ENCODE peak calls at places on chromosomes 12 and 14, in seven cellular contexts. E, S, Y, N, I, V and A are unnamed samples.
A peak's percentile ranks its signal among the peaks of the same experiment; 100 is the strongest.

GRCh38 chr12:116125981-116126566 is 151.4 kb downstream of the MED13L start:
- DNase-seq in S (peak; percentile 19), N (peak; percentile 41), Y (peak; percentile 39), I (no peak), V (no peak), E (no peak), A (no peak)

GRCh38 chr12:105750096-105750495 is 388.7 kb downstream of the NUAK1 start:
- DNase-seq in I (no peak), V (no peak), S (no peak), N (no peak), Y (no peak), E (no peak), A (no peak)

GRCh38 chr14:22830329-22831010 is 783 bp downstream of the MRPL52 start:
- DNase-seq in Y (no peak), S (no peak), V (no peak), E (no peak), N (no peak), I (no peak), A (no peak)

GRCh38 chr14:54902143-54902520 is 494 bp downstream of the GCH1 start:
- DNase-seq in I (peak; percentile 70), V (peak; percentile 79), E (peak; percentile 86), S (peak; percentile 49), Y (peak; percentile 44), N (peak; percentile 43), A (peak; percentile 68)

GRCh38 chr14:71322660-71323250 is 415.5 kb downstream of the PCNX1 start:
- DNase-seq in E (no peak), N (peak; percentile 56), S (peak; percentile 2), Y (peak; percentile 70), V (no peak), I (peak; percentile 24), A (no peak)

GRCh38 chr14:22614240-22614799 is 16.2 kb downstream of the ABHD4 start:
- DNase-seq in N (peak; percentile 98), Y (peak; percentile 99), V (no peak), I (no peak), E (no peak), S (peak; percentile 17), A (no peak)

GRCh38 chr12:49334681-49335080 is 2.3 kb downstream of the C1QL4 start:
- DNase-seq in E (no peak), Y (no peak), S (no peak), I (no peak), N (no peak), V (no peak), A (no peak)

GRCh38 chr12:118061876-118062791 is 1.2 kb upstream of the WSB2 start:
- DNase-seq in S (no peak), Y (peak; percentile 67), E (peak; percentile 65), N (peak; percentile 70), V (peak; percentile 53), I (peak; percentile 62), A (no peak)

GRCh38 chr14:101705733-101706508 is 55.6 kb upstream of the PPP2R5C start:
- DNase-seq in N (peak; percentile 23), I (no peak), V (peak; percentile 81), Y (peak; percentile 14), E (peak; percentile 90), S (no peak), A (no peak)

GRCh38 chr12:132110677-132111076 is 33.4 kb downstream of the DDX51 start:
- DNase-seq in S (no peak), I (no peak), V (no peak), Y (no peak), E (no peak), N (no peak), A (no peak)

GRCh38 chr12:105343836-105344235 is 13.3 kb downstream of the C12orf75 start:
- DNase-seq in Y (no peak), N (no peak), V (no peak), E (no peak), S (no peak), I (no peak), A (no peak)

GRCh38 chr14:32426028-32426427 is 96.9 kb downstream of the AKAP6 start:
- DNase-seq in S (no peak), E (no peak), I (no peak), V (no peak), Y (no peak), N (no peak), A (no peak)

GRCh38 chr12:24705741-24706358 is 243.1 kb downstream of the BCAT1 start:
- DNase-seq in I (no peak), Y (peak; percentile 2), V (no peak), E (no peak), S (no peak), N (peak; percentile 51), A (no peak)

GRCh38 chr12:50610171-50610570 is 105.4 kb downstream of the DIP2B start:
- DNase-seq in N (no peak), S (no peak), E (no peak), Y (no peak), V (no peak), I (no peak), A (no peak)

GRCh38 chr12:10220398-10221077 is 7.9 kb downstream of the GABARAPL1 start:
- DNase-seq in S (no peak), I (no peak), V (peak; percentile 90), Y (peak; percentile 73), N (peak; percentile 70), E (peak; percentile 65), A (no peak)

GRCh38 chr12:60522684-60523083 is 926.9 kb downstream of the SLC16A7 start:
- DNase-seq in N (no peak), E (no peak), Y (no peak), V (no peak), S (no peak), I (no peak), A (no peak)

GRCh38 chr14:97456958-97457357 is 659.8 kb downstream of the VRK1 start:
- DNase-seq in I (no peak), Y (peak; percentile 14), N (peak; percentile 2), S (no peak), V (no peak), E (peak; percentile 33), A (no peak)

GRCh38 chr12:93601591-93601990 is 29.1 kb downstream of the SOCS2 start:
- DNase-seq in N (no peak), V (no peak), Y (no peak), S (no peak), I (no peak), E (no peak), A (no peak)

GRCh38 chr12:57840701-57841100 is 5.8 kb downstream of the CTDSP2 start:
- DNase-seq in E (no peak), Y (no peak), N (peak; percentile 44), S (no peak), I (peak; percentile 80), V (no peak), A (no peak)

GRCh38 chr12:95637471-95638155 is 86.3 kb upstream of the USP44 start:
- DNase-seq in N (peak; percentile 83), S (no peak), E (no peak), Y (peak; percentile 91), I (no peak), V (no peak), A (no peak)

GRCh38 chr12:1470051-1470450 is 124.3 kb downstream of the FBXL14 start:
- DNase-seq in E (no peak), I (no peak), Y (no peak), S (no peak), N (no peak), V (no peak), A (no peak)

GRCh38 chr12:112971248-112971647 is 7.1 kb upstream of the OAS2 start:
- DNase-seq in N (peak; percentile 6), S (no peak), I (peak; percentile 78), V (no peak), E (no peak), Y (peak; percentile 37), A (no peak)

GRCh38 chr14:50763386-50764007 is 67.5 kb downstream of the NIN start:
- DNase-seq in E (no peak), I (no peak), Y (peak; percentile 97), N (peak; percentile 88), S (no peak), V (no peak), A (no peak)

GRCh38 chr14:97210202-97210601 is 413.0 kb downstream of the VRK1 start:
- DNase-seq in V (no peak), I (no peak), E (no peak), N (no peak), S (no peak), Y (no peak), A (no peak)

GRCh38 chr12:57133013-57133569 is 4.8 kb downstream of the LRP1 start:
- DNase-seq in S (no peak), I (no peak), V (no peak), E (no peak), N (peak; percentile 74), Y (peak; percentile 88), A (no peak)

GRCh38 chr12:112331891-112332290 is 50.3 kb downstream of the HECTD4 start:
- DNase-seq in V (no peak), I (no peak), Y (no peak), S (peak; percentile 39), N (no peak), E (no peak), A (no peak)

GRCh38 chr14:68977137-68977740 is 1.9 kb downstream of the ACTN1 start:
- DNase-seq in E (no peak), I (peak; percentile 36), Y (no peak), S (no peak), N (no peak), V (no peak), A (no peak)

DNA sequence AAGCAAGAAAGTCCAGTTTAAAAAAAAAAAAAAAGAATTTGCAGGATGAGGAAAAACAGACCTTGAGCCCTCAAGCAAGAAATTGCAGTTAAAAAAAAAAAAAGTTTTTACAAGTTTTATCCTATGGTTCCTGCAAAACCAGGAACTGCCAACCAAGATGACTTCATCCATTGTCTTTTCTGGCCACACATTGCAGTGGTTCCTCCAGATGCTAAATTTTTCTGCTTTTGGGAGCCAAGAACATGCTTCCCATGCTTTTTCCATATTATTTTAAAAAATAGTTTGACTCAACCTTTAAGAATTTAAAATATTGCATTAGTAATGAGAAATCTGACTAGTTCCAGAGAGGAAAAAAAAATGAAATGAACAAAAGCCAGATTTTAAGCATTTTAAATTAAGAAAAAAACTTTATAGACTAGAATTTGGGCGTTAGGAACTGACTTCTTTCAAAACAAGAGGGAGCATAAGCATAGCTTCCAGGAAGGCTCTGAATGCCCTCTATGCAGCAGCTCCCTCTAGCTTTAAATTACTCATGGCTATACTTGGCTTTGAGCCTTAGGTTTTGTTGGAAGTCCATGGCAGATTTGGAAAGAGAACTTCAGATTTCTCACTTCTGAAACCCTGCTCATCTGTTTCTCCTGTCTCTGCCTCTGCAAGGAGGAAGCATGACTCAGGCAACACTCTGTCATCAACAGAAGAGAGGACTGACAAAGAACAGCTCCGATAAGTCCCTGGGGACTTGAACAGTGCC is 124.5 kb downstream of the GPR65 start:
- DNase-seq in E (no peak), Y (peak; percentile 89), V (no peak), I (no peak), N (peak; percentile 77), S (peak; percentile 55), A (no peak)
- TF ChIP-seq CTCF in E (no peak), Y (peak; percentile 34), V (no peak), I (peak; percentile 27), N (peak; percentile 21), S (no peak), A (no peak)

GRCh38 chr14:93207468-93208308 is 632 bp downstream of the UBR7 start:
- DNase-seq in V (peak; percentile 78), S (peak; percentile 49), Y (peak; percentile 48), E (peak; percentile 84), N (peak; percentile 65), I (peak; percentile 79), A (peak; percentile 49)
- TF ChIP-seq CTCF in V (no peak), S (no peak), Y (peak; percentile 39), E (peak; percentile 40), N (peak; percentile 27), I (peak; percentile 60), A (peak; percentile 49)

GRCh38 chr12:47417146-47417545 is 288.7 kb downstream of the RPAP3 start:
- DNase-seq in E (no peak), V (no peak), S (no peak), N (no peak), Y (no peak), I (no peak), A (no peak)
- TF ChIP-seq CTCF in E (no peak), V (no peak), S (no peak), N (no peak), Y (no peak), I (no peak), A (no peak)

GRCh38 chr12:46886541-46887041 is 60.8 kb upstream of the SLC38A4 start:
- DNase-seq in I (no peak), S (no peak), E (no peak), V (no peak), N (peak; percentile 85), Y (peak; percentile 96), A (no peak)
- TF ChIP-seq CTCF in I (no peak), S (no peak), E (no peak), V (no peak), N (no peak), Y (no peak), A (no peak)